ENCODE peak calls at places on chromosomes 3 and 15, in nine cellular contexts. N is neural progenitor cell; H is lower lobe of right lung; W is mammary epithelial cell; U is tibial artery; B is stomach; F is A549; Y is pancreas; A is naive thymus-derived CD4-positive, alpha-beta T cell. L is an unnamed sample. For H3K9me3 and H3K4me1, the result is how much of the 10 kb centered on the place peaks cover.

GRCh38 chr15:99343836-99344551 is 92.7 kb downstream of the LRRC28 start:
- DNase-seq in N (peak), H (no peak), W (no peak), U (no peak), B (no peak), F (peak), Y (no peak), A (peak), L (peak)

GRCh38 chr15:40259021-40259420 is 20.2 kb downstream of the PAK6 start:
- DNase-seq in N (no peak), H (no peak), W (no peak), U (no peak), B (no peak), F (no peak), Y (no peak), A (no peak), L (no peak)

GRCh38 chr3:69324362-69325025 is 61.4 kb downstream of the FRMD4B start:
- DNase-seq in N (peak), H (no peak), W (no peak), U (no peak), B (no peak), F (no peak), Y (no peak), A (no peak), L (no peak)

GRCh38 chr3:72194464-72194857 is 409.5 kb upstream of the PROK2 start:
- DNase-seq in N (no peak), H (no peak), W (no peak), U (no peak), B (no peak), F (no peak), Y (no peak), A (no peak), L (no peak)

GRCh38 chr3:115099115-115099884 is 47.8 kb downstream of the ZBTB20 start:
- DNase-seq in N (no peak), H (no peak), W (no peak), U (no peak), B (no peak), F (no peak), Y (no peak), A (no peak), L (no peak)

GRCh38 chr3:38782148-38782547 is 33.9 kb downstream of the SCN10A start:
- DNase-seq in N (no peak), H (no peak), W (peak), U (no peak), B (no peak), F (no peak), Y (no peak), A (no peak), L (no peak)

GRCh38 chr3:69866988-69867720 is 127.9 kb downstream of the MITF start:
- DNase-seq in N (no peak), H (no peak), W (peak), U (no peak), B (no peak), F (peak), Y (no peak), A (no peak), L (no peak)

GRCh38 chr15:40088929-40089755 is 19.5 kb downstream of the BMF start:
- DNase-seq in N (peak), H (no peak), W (no peak), U (peak), B (no peak), F (no peak), Y (no peak), A (no peak), L (no peak)

GRCh38 chr3:65425880-65426279 is 612.8 kb downstream of the MAGI1 start:
- DNase-seq in N (peak), H (no peak), W (no peak), U (no peak), B (no peak), F (peak), Y (no peak), A (no peak), L (no peak)

GRCh38 chr15:100061944-100062343 is 279.8 kb downstream of the ADAMTS17 start:
- DNase-seq in N (no peak), H (no peak), W (no peak), U (no peak), B (no peak), F (no peak), Y (no peak), A (no peak), L (no peak)

GRCh38 chr3:117200962-117201361 is 491.4 kb downstream of the TUSC7 start:
- DNase-seq in N (no peak), H (no peak), W (no peak), U (no peak), B (no peak), F (no peak), Y (no peak), A (no peak), L (no peak)

GRCh38 chr3:141686477-141687280 is 51.4 kb upstream of the RNF7 start:
- DNase-seq in N (no peak), H (peak), W (peak), U (peak), B (peak), F (peak), Y (no peak), A (no peak), L (no peak)

GRCh38 chr3:42061711-42062408 is 29.3 kb upstream of the TRAK1 start:
- DNase-seq in N (no peak), H (peak), W (peak), U (peak), B (peak), F (peak), Y (no peak), A (no peak), L (no peak)

GRCh38 chr3:430186-430585 is 233.6 kb downstream of the CHL1 start:
- DNase-seq in N (no peak), H (no peak), W (no peak), U (no peak), B (no peak), F (no peak), Y (no peak), A (no peak), L (no peak)
- H3K9me3 ChIP-seq in N (under half), H (under half), W (under half), U (under half), B (under half), F (under half), Y (under half), A (under half), L (under half)

GRCh38 chr15:67080900-67081431 is 15.6 kb downstream of the SMAD3 start:
- DNase-seq in N (no peak), H (peak), W (peak), U (no peak), B (no peak), F (peak), Y (no peak), A (no peak), L (peak)

GRCh38 chr15:67079361-67079760 is 14.0 kb downstream of the SMAD3 start:
- DNase-seq in N (no peak), H (no peak), W (no peak), U (no peak), B (no peak), F (no peak), Y (no peak), A (no peak), L (no peak)

GRCh38 chr15:67082007-67082536 is 16.7 kb downstream of the SMAD3 start:
- DNase-seq in N (no peak), H (peak), W (no peak), U (no peak), B (peak), F (no peak), Y (no peak), A (peak), L (no peak)

GRCh38 chr15:67077641-67078215 is 12.3 kb downstream of the SMAD3 start:
- DNase-seq in N (no peak), H (no peak), W (no peak), U (no peak), B (no peak), F (no peak), Y (no peak), A (no peak), L (no peak)

DNA sequence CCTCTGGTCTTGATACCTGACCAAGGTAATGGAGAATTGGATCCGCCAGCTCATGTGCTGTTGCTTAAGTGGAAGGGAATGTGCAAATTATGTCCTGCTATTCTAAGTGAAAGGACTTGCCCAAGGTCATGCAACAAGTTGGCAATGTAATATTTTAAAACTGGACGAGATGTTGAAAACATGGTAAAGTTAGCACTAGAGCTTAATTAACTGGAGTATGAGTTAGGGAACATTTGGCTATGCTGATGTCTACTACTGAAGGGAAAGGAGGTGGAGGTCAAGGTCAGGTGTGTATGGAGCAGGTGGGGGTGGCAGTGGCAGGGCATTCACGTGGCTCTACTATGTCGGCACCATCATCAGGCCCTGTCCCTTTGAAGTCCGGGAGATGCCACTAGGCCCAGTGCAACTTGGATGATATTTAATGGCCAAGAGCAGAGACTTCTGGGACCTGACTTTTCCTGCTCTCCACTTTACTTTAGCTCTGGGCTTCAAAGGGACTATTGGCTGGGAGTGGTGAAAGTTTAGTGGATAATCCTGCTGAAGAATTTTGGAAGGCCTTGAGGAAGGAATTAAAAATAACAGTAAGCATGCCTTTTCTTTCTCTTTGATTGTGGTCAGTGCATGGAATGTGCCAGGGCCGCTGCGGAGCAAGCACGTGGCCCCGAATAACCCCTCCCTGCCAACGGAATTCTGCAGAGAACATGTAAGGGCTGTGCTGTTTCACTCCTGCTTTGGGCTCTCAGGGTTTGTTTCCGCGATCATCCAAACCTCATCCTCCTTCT is 14.9 kb downstream of the SMAD3 start:
- DNase-seq in N (no peak), H (peak), W (peak), U (peak), B (peak), F (no peak), Y (no peak), A (no peak), L (no peak)
- H3K4me1 ChIP-seq in N (under half), H (half or more), W (under half), U (half or more), B (half or more), F (half or more), Y (under half), A (half or more), L (under half)

GRCh38 chr15:50181206-50181982 is 602 bp upstream of the SLC27A2 start:
- DNase-seq in N (no peak), H (no peak), W (no peak), U (no peak), B (no peak), F (no peak), Y (no peak), A (no peak), L (no peak)
- H3K4me3 ChIP-seq in N (peak), H (peak), W (peak), U (peak), B (peak), F (peak), Y (peak), A (peak), L (no peak)

DNA sequence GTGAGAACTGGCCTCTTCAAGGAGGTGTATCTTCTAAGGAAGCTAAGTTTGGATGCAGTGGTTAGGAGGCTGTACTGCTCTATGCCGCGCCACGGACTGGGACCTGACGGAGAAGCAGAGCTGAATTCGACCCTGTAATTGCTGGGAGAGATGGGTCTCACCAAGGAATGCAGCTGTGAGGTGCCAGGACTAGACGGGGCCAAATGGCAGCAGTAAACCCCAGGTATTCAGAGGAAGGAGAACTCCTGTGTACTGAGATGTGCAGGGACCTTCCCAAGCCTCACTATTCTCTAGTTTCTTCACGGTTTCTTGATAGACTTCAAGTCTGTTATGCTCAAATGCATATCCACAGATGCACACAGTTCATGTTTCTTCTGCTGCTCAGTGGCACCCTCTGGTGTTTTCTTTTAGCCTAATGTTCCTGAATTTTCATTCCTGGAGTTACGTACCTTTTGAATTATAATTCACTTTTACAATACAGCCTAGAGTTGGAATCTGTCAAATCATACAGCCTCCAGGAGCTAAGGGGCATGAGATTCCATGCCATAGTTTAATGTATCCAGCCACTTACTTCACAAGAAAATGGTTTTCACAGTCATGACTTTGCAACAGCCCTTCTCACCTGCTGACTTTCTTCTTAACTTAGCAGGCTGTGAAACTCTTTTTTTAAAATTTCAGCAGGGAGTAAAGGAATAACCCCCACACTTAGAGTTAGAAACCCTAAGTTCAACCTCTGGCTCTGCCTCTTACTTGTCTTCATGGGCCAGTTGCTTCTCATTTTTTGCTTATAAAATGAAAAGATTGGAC is 61.8 kb downstream of the GLDN start:
- DNase-seq in N (peak), H (no peak), W (peak), U (no peak), B (no peak), F (peak), Y (no peak), A (no peak), L (no peak)
- H3K9me3 ChIP-seq in N (under half), H (under half), W (under half), U (under half), B (under half), F (under half), Y (under half), A (under half), L (under half)

DNA sequence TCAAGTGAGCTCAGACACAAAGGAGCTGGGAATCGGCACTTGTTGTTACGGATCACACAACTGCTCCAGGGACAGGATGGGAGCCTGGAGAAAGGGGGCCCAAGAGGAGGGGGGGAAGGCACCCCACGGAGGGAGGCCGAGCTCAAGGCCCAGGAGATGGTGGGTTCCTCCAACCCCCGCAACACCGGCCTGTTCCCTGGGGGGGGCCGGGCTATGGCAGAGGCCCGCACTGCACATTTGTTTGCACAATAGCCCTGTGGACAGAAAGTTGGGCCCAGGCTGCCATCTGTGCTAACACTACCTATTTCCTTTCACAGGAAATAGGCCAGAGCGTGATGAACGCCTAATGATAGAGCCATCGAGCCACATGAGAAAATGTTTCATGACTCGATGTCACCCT is 147.1 kb downstream of the NSMCE3 start:
- DNase-seq in N (peak), H (no peak), W (no peak), U (no peak), B (no peak), F (no peak), Y (no peak), A (no peak), L (no peak)
- H3K4me1 ChIP-seq in N (under half), H (under half), W (under half), U (under half), B (under half), F (under half), Y (under half), A (under half), L (under half)

GRCh38 chr3:111735912-111736311 is 123.2 kb upstream of the PHLDB2 start:
- DNase-seq in N (no peak), H (no peak), W (no peak), U (no peak), B (no peak), F (no peak), Y (no peak), A (no peak), L (no peak)
- H3K4me3 ChIP-seq in N (no peak), H (no peak), W (no peak), U (no peak), B (no peak), F (no peak), Y (no peak), A (no peak), L (no peak)

GRCh38 chr15:95616306-95616705 is 714.2 kb upstream of the NR2F2 start:
- DNase-seq in N (no peak), H (no peak), W (no peak), U (no peak), B (no peak), F (no peak), Y (no peak), A (no peak), L (no peak)
- H3K9me3 ChIP-seq in N (under half), H (under half), W (under half), U (under half), B (under half), F (under half), Y (under half), A (under half), L (under half)

DNA sequence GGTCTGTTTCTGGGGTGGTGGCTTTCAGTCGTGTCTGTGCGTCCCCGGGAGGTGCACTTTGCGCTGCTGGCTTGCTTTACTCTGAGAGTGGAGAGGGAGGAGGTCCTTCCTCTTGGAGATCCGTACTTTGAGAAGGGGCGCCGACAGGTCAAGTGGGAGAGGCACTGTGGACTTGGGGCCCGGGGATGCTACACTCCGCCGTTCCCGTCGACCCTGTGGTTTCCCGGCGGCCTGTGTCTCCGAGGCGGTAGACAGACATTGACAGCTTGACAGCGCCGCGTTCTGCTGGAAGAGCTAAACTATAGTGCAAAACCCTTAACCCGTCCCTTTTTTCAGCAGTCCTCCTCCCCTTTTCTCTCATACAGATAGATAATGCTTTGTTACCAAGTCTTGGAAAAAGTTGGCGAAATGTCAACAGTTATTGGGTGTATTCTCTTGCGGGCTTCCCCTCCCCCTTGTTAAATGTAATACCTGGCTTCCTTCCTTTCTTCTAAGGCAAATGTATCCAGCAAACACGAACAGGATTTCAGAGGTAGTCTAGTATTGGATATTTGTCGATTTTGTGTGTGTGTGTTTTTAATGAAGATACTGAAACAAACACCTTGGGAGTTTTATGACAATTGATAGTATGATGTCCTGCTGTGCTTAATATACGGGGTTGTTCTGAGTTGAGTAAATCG is 6.6 kb downstream of the TPM1 start:
- DNase-seq in N (peak), H (peak), W (peak), U (no peak), B (peak), F (peak), Y (peak), A (peak), L (peak)
- H3K4me1 ChIP-seq in N (half or more), H (half or more), W (half or more), U (half or more), B (half or more), F (half or more), Y (under half), A (under half), L (under half)

DNA sequence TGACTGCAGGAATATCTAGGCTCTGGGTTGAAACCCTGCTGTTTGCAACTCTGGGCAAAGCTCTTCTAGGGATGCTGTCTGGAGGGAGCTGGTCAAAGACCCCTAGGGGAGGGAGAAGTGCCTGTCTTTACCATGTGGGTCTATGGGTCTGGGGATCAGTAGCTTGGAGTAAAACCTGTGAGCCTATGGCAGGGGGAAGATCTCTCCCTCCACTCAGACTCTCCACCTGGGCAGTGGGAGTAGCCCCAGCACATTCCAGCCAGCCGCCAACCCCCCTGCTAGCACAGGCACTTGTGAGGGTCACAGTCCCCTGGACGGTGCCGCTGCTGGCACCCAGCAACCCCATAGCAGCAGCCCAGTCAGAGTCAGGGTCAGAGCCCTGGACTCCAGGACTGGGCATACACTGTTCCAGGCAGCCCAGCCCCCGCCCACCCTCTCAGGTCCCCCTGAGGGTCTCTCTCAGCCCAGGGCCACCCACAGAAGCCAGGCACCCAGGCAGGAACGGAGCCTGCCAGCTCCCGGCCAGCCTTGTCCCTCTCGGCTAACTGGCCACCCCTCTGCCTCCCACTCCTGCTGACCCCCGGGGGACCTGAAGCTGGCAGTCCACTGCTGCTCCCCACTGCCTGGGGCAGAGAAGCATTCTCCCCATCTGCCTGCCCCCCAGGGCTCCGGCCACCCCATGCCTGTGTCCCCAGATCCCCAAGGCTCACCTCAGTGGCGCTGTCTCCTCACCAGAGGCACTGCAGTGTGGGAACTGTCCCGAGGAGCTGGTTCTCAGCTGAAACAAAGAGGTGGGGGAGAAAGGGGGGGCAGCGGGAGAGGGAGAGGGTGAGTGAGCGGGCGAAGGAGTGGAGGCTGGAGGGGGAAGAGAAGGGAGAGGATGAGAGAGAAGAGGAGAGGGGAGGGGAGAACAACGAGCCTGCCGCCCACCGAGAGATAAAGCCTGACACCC is 10.8 kb downstream of the GLYCTK start:
- DNase-seq in N (peak), H (no peak), W (no peak), U (no peak), B (no peak), F (no peak), Y (no peak), A (no peak), L (no peak)
- H3K4me3 ChIP-seq in N (peak), H (no peak), W (no peak), U (no peak), B (no peak), F (no peak), Y (no peak), A (no peak), L (no peak)

GRCh38 chr15:24752354-24752753 is 76.8 kb downstream of the NPAP1 start:
- DNase-seq in N (peak), H (no peak), W (no peak), U (no peak), B (no peak), F (no peak), Y (no peak), A (no peak), L (no peak)
- H3K9me3 ChIP-seq in N (under half), H (under half), W (under half), U (under half), B (under half), F (under half), Y (under half), A (under half), L (under half)